ENCODE peak calls at places on chromosomes 12 and 14, in six cellular contexts. X is prostate gland, J is thoracic aorta, S is gastrocnemius medialis, R is esophagus muscularis mucosa, T is spleen. A is an unnamed sample.
A peak's percentile ranks its signal among the peaks of the same experiment; 100 is the strongest.

GRCh38 chr12:104583311-104583710 is 126.6 kb downstream of the CHST11 start:
- DNase-seq in X (no peak), J (no peak), S (no peak), R (no peak), T (no peak), A (no peak)

GRCh38 chr12:67766370-67766769 is 117.8 kb downstream of the DYRK2 start:
- DNase-seq in X (no peak), J (no peak), S (no peak), R (no peak), T (no peak), A (no peak)

GRCh38 chr14:22264759-22265158 is 324.3 kb downstream of the DAD1 start:
- DNase-seq in X (no peak), J (no peak), S (no peak), R (no peak), T (no peak), A (no peak)

GRCh38 chr12:123602651-123603195 is 824 bp downstream of the DDX55 start:
- DNase-seq in X (no peak), J (no peak), S (no peak), R (no peak), T (no peak), A (no peak)

GRCh38 chr14:55620277-55620676 is 40.3 kb downstream of the KTN1 start:
- DNase-seq in X (no peak), J (no peak), S (no peak), R (no peak), T (no peak), A (no peak)

GRCh38 chr12:47808574-47809380 is 10.9 kb downstream of the HDAC7 start:
- DNase-seq in X (no peak), J (no peak), S (no peak), R (no peak), T (no peak), A (no peak)

GRCh38 chr14:63478024-63478423 is 65.2 kb downstream of the PPP2R5E start:
- DNase-seq in X (no peak), J (no peak), S (no peak), R (no peak), T (no peak), A (no peak)

GRCh38 chr12:54631988-54632728 is 2.5 kb downstream of the LACRT start:
- DNase-seq in X (no peak), J (no peak), S (no peak), R (no peak), T (no peak), A (no peak)

GRCh38 chr12:47987411-47988072 is 16.7 kb downstream of the COL2A1 start:
- DNase-seq in X (no peak), J (no peak), S (no peak), R (no peak), T (peak; percentile 69), A (no peak)

GRCh38 chr14:76143642-76144041 is 8.1 kb upstream of the GPATCH2L start:
- DNase-seq in X (no peak), J (no peak), S (no peak), R (no peak), T (no peak), A (no peak)

GRCh38 chr12:45762185-45763110 is 32.9 kb downstream of the ARID2 start:
- DNase-seq in X (peak; percentile 23), J (no peak), S (no peak), R (no peak), T (no peak), A (no peak)
- TF ChIP-seq CTCF in X (peak; percentile 63), J (peak; percentile 40), S (peak; percentile 25), R (peak; percentile 65), T (peak; percentile 38), A (peak; percentile 70)

GRCh38 chr12:106031736-106032135 is 107.0 kb downstream of the NUAK1 start:
- DNase-seq in X (no peak), J (no peak), S (no peak), R (peak; percentile 62), T (no peak), A (no peak)

GRCh38 chr12:106034316-106034715 is 104.4 kb downstream of the NUAK1 start:
- DNase-seq in X (no peak), J (no peak), S (no peak), R (peak; percentile 39), T (no peak), A (no peak)

GRCh38 chr12:106032141-106032925 is 106.4 kb downstream of the NUAK1 start:
- DNase-seq in X (no peak), J (no peak), S (no peak), R (peak; percentile 79), T (no peak), A (no peak)

GRCh38 chr12:106035421-106035820 is 103.3 kb downstream of the NUAK1 start:
- DNase-seq in X (peak; percentile 74), J (no peak), S (no peak), R (peak; percentile 55), T (no peak), A (no peak)

GRCh38 chr12:106033161-106033675 is 105.5 kb downstream of the NUAK1 start:
- DNase-seq in X (no peak), J (no peak), S (no peak), R (peak; percentile 91), T (no peak), A (no peak)
- H3K4me3 ChIP-seq in X (no peak overlapping the region), J (no peak overlapping the region), S (no peak overlapping the region), R (no peak overlapping the region), T (no peak overlapping the region), A (no peak overlapping the region)

DNA sequence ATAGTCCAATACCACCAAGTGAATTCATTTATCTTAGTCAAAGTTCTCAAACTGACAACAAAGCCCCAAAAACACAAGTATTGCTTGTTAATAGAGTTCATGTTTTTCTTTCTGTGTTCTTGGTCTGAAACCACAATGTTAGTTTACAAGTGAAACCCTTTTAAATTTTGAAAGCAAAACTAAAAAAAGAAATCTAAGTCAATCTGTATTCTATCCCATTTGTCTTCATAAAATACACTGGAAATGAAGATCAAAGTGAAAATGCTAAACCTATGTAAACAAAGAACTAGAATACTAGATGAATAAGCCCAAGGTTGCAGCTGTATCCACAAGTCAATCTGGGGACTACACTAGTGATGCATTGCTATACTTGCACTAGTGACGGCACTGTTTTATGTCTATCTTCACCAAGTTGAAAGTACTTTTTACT is 10.4 kb downstream of the MAP4K5 start:
- DNase-seq in X (no peak), J (no peak), S (no peak), R (no peak), T (no peak), A (no peak)
- H3K27ac ChIP-seq in X (peak overlapping the region; percentile 39), J (peak overlapping the region; percentile 35), S (no peak overlapping the region), R (no peak overlapping the region), T (peak overlapping the region; percentile 16), A (peak overlapping the region; percentile 26)

GRCh38 chr14:33505295-33505962 is 445.4 kb downstream of the EGLN3 start:
- DNase-seq in X (no peak), J (no peak), S (no peak), R (no peak), T (no peak), A (no peak)

GRCh38 chr14:33493990-33494389 is 456.9 kb downstream of the EGLN3 start:
- DNase-seq in X (no peak), J (no peak), S (no peak), R (no peak), T (no peak), A (no peak)

GRCh38 chr14:33499687-33500086 is 451.2 kb downstream of the EGLN3 start:
- DNase-seq in X (no peak), J (no peak), S (no peak), R (no peak), T (no peak), A (no peak)
- TF ChIP-seq CTCF in X (no peak), J (no peak), S (no peak), R (no peak), T (no peak), A (no peak)

GRCh38 chr12:632102-632696 is 31.0 kb downstream of the NINJ2 start:
- DNase-seq in X (peak; percentile 30), J (no peak), S (peak; percentile 73), R (no peak), T (peak; percentile 13), A (no peak)
- H3K4me3 ChIP-seq in X (no peak overlapping the region), J (peak overlapping the region; percentile 36), S (no peak overlapping the region), R (no peak overlapping the region), T (no peak overlapping the region), A (peak overlapping the region; percentile 20)

DNA sequence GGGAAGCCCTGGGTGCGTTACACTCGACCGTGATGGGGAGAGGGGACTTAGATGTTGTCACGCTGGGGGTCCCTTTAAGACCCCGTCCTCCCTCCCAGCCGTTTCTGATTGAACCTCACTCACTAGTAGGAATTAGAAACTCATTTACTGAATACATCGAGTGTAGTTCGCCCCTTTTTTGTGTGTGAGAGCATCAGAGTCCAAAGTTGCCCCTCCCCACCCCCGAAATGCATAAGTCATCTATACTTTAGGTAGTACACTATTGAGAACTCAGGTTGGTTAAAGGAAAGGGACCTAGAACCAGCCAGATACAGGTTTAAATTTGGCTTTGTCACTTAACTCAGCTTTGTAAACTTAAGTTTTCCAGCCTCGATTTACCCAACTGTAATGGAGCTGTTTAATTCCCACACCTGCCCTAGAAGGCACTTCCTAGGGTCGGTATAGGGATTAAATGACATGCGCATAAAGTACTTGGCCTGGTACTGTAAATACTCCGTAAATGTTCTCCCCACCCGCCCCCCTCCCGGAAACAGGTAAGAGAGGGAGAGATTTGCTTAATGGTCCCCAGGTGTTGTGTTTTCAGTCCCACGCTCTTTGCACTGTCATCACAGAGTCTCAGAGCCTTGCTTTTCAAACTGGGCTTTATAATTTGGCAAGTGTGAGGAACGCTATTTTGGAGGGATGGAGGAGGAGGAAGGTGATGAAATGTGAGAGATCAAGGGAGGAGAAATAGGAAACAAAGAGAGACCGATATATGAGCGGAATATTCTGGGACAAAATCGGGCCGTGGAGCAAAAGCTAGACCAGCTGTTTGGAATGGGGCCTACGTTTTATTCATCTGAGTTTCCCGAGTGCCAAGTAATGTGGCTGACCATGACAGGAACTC is 893 bp downstream of the SUDS3 start:
- DNase-seq in X (no peak), J (no peak), S (no peak), R (no peak), T (no peak), A (no peak)
- H3K27ac ChIP-seq in X (peak overlapping the region; percentile 95), J (peak overlapping the region; percentile 92), S (peak overlapping the region; percentile 96), R (peak overlapping the region; percentile 88), T (peak overlapping the region; percentile 94), A (peak overlapping the region; percentile 95)